ENCODE peak calls at places on chromosomes 6 and 20, in four cellular contexts. One of them, this sample, is unnamed.

GRCh38 chr6:9499709-9500108 is 915.2 kb downstream of the TFAP2A start:
- DNase-seq in A549: no peak
- DNase-seq in endodermal cell: no peak
- DNase-seq in K562: no peak
- DNase-seq in this sample: no peak

GRCh38 chr6:27810768-27811298 is 101.4 kb downstream of the OR2B2 start:
- DNase-seq in K562: no peak
- DNase-seq in endodermal cell: no peak
- DNase-seq in A549: no peak
- DNase-seq in this sample: no peak

GRCh38 chr6:53728570-53729194 is 63.1 kb upstream of the KLHL31 start:
- DNase-seq in A549: peak; percentile 31
- DNase-seq in endodermal cell: peak; percentile 84
- DNase-seq in K562: peak; percentile 37
- DNase-seq in this sample: no peak

GRCh38 chr6:66731310-66731709 is 1024.3 kb upstream of the EYS start:
- DNase-seq in A549: no peak
- DNase-seq in K562: no peak
- DNase-seq in endodermal cell: no peak
- DNase-seq in this sample: no peak

GRCh38 chr6:14217728-14218637 is 100.4 kb downstream of the CD83 start:
- DNase-seq in A549: no peak
- DNase-seq in endodermal cell: no peak
- DNase-seq in K562: no peak
- DNase-seq in this sample: peak; percentile 73

GRCh38 chr20:24693466-24694156 is 224.2 kb downstream of the SYNDIG1 start:
- DNase-seq in K562: no peak
- DNase-seq in endodermal cell: peak; percentile 21
- DNase-seq in A549: no peak
- DNase-seq in this sample: peak; percentile 51

GRCh38 chr6:11042750-11043551 is 1.2 kb downstream of the ELOVL2 start:
- DNase-seq in K562: no peak
- DNase-seq in endodermal cell: no peak
- DNase-seq in A549: no peak
- DNase-seq in this sample: no peak

GRCh38 chr20:35263609-35264223 is 14.2 kb downstream of the MMP24OS start:
- DNase-seq in endodermal cell: no peak
- DNase-seq in K562: no peak
- DNase-seq in A549: peak; percentile 60
- DNase-seq in this sample: peak; percentile 87

GRCh38 chr6:125798734-125799510 is 8.2 kb downstream of the NCOA7 start:
- DNase-seq in K562: no peak
- DNase-seq in A549: no peak
- DNase-seq in endodermal cell: no peak
- DNase-seq in this sample: no peak

GRCh38 chr20:18276821-18277220 is 11.5 kb upstream of the ZNF133 start:
- DNase-seq in endodermal cell: peak; percentile 94
- DNase-seq in K562: peak; percentile 20
- DNase-seq in A549: peak; percentile 77
- DNase-seq in this sample: peak; percentile 74

GRCh38 chr6:130105996-130106704 is 87.8 kb downstream of the L3MBTL3 start:
- DNase-seq in A549: no peak
- DNase-seq in endodermal cell: no peak
- DNase-seq in K562: no peak
- DNase-seq in this sample: no peak

GRCh38 chr6:117389227-117390057 is 36.3 kb downstream of the ROS1 start:
- DNase-seq in K562: no peak
- DNase-seq in endodermal cell: no peak
- DNase-seq in A549: peak; percentile 5
- DNase-seq in this sample: no peak

GRCh38 chr20:48933017-48933766 is 11.7 kb downstream of the ARFGEF2 start:
- DNase-seq in A549: no peak
- DNase-seq in K562: no peak
- DNase-seq in endodermal cell: peak; percentile 58
- DNase-seq in this sample: peak; percentile 81

GRCh38 chr6:154112181-154112809 is 73.3 kb downstream of the OPRM1 start:
- DNase-seq in K562: no peak
- DNase-seq in A549: no peak
- DNase-seq in endodermal cell: no peak
- DNase-seq in this sample: no peak

GRCh38 chr6:43666181-43666920 is 21.2 kb downstream of the MRPS18A start:
- DNase-seq in A549: no peak
- DNase-seq in K562: no peak
- DNase-seq in endodermal cell: no peak
- DNase-seq in this sample: no peak

GRCh38 chr6:43667245-43668150 is 20.1 kb downstream of the MRPS18A start:
- DNase-seq in endodermal cell: peak; percentile 98
- DNase-seq in K562: peak; percentile 86
- DNase-seq in A549: peak; percentile 54
- DNase-seq in this sample: peak; percentile 89

GRCh38 chr6:43669922-43670622 is 17.5 kb downstream of the MRPS18A start:
- DNase-seq in K562: peak; percentile 60
- DNase-seq in A549: no peak
- DNase-seq in endodermal cell: no peak
- DNase-seq in this sample: no peak

GRCh38 chr6:43669050-43669921 is 18.3 kb downstream of the MRPS18A start:
- DNase-seq in endodermal cell: peak; percentile 64
- DNase-seq in A549: no peak
- DNase-seq in K562: no peak
- DNase-seq in this sample: no peak

GRCh38 chr6:43668151-43669028 is 19.2 kb downstream of the MRPS18A start:
- DNase-seq in endodermal cell: peak; percentile 92
- DNase-seq in K562: peak; percentile 91
- DNase-seq in A549: peak; percentile 36
- DNase-seq in this sample: peak; percentile 76
- H3K4me1 ChIP-seq in endodermal cell: peaks cover 18% of the 10 kb centered on the region
- H3K4me1 ChIP-seq in K562: peaks cover 42% of the 10 kb centered on the region
- H3K4me1 ChIP-seq in A549: peaks cover 14% of the 10 kb centered on the region
- H3K4me1 ChIP-seq in this sample: peaks cover 32% of the 10 kb centered on the region

GRCh38 chr6:163837681-163838431 is 423.3 kb downstream of the QKI start:
- DNase-seq in A549: no peak
- DNase-seq in endodermal cell: peak; percentile 55
- DNase-seq in K562: no peak
- DNase-seq in this sample: no peak

GRCh38 chr6:163835772-163836171 is 421.3 kb downstream of the QKI start:
- DNase-seq in endodermal cell: peak; percentile 10
- DNase-seq in A549: no peak
- DNase-seq in K562: no peak
- DNase-seq in this sample: no peak

GRCh38 chr6:163839296-163839695 is 424.8 kb downstream of the QKI start:
- DNase-seq in A549: no peak
- DNase-seq in K562: no peak
- DNase-seq in endodermal cell: no peak
- DNase-seq in this sample: no peak

GRCh38 chr6:163834226-163834970 is 419.9 kb downstream of the QKI start:
- DNase-seq in endodermal cell: peak; percentile 58
- DNase-seq in A549: no peak
- DNase-seq in K562: no peak
- DNase-seq in this sample: no peak

GRCh38 chr6:163836916-163837660 is 422.6 kb downstream of the QKI start:
- DNase-seq in K562: no peak
- DNase-seq in endodermal cell: no peak
- DNase-seq in A549: no peak
- DNase-seq in this sample: no peak
- H3K4me3 ChIP-seq in K562: no peak overlapping the region
- H3K4me3 ChIP-seq in endodermal cell: no peak overlapping the region
- H3K4me3 ChIP-seq in A549: no peak overlapping the region
- H3K4me3 ChIP-seq in this sample: no peak overlapping the region

DNA sequence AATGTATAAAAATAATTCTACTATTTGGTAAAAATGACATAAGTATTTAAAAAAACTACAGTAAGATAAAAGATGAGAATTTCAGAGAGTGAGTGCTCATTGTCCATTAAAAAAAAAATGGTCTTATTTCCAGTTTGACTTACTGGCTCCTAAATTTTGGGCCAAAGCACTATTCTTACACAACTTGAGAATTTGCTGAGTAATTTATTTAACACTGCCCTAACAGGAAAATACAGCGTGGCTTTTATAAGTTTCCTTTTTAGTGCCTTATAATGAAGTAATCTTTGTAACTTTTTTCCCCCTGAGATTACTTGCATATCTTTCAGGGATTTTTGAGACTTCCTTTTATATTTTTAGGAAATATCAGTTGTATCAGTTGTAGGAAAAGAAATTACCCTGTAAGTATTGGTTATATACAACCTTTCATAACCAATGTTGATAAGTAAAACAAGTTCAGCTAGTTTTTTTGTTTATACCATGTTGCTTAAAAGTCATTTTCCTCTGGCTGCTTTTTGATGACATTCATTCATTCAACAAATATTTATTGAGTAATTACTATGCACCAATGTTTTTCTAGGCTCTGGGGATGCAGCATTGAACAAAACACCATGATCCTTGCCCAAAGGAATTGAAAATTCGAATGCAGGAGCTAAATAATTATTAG is 106.4 kb upstream of the SGK1 start:
- DNase-seq in K562: no peak
- DNase-seq in endodermal cell: no peak
- DNase-seq in A549: no peak
- DNase-seq in this sample: no peak
- H3K4me1 ChIP-seq in K562: no peaks in the 10 kb centered on the region
- H3K4me1 ChIP-seq in endodermal cell: no peaks in the 10 kb centered on the region
- H3K4me1 ChIP-seq in A549: peaks cover 42% of the 10 kb centered on the region
- H3K4me1 ChIP-seq in this sample: no peaks in the 10 kb centered on the region

GRCh38 chr6:151242420-151242841 is 2.7 kb downstream of the AKAP12 start:
- DNase-seq in K562: no peak
- DNase-seq in endodermal cell: no peak
- DNase-seq in A549: no peak
- DNase-seq in this sample: no peak
- H3K4me3 ChIP-seq in K562: no peak overlapping the region
- H3K4me3 ChIP-seq in endodermal cell: peak overlapping the region; percentile 21
- H3K4me3 ChIP-seq in A549: peak overlapping the region; percentile 72
- H3K4me3 ChIP-seq in this sample: peak overlapping the region; percentile 62

GRCh38 chr6:33213989-33214335 is 5.7 kb downstream of the RING1 start:
- DNase-seq in A549: no peak
- DNase-seq in endodermal cell: peak; percentile 54
- DNase-seq in K562: no peak
- DNase-seq in this sample: no peak
- H3K4me1 ChIP-seq in A549: peaks cover 3% of the 10 kb centered on the region
- H3K4me1 ChIP-seq in endodermal cell: peaks cover 2% of the 10 kb centered on the region
- H3K4me1 ChIP-seq in K562: peaks cover 1% of the 10 kb centered on the region
- H3K4me1 ChIP-seq in this sample: peaks cover 22% of the 10 kb centered on the region